ENCODE peak calls at places on chromosomes 5 and 9, in nine cellular contexts. One of them, this sample, is unnamed.

GRCh38 chr5:114097570-114097969 is 264.3 kb upstream of the KCNN2 start:
- DNase-seq in neuronal stem cell: no peak
- DNase-seq in H9: no peak
- DNase-seq in HepG2: no peak
- DNase-seq in GM23248: no peak
- DNase-seq in SK-N-SH: no peak
- DNase-seq in trophoblast cell: no peak
- DNase-seq in neural progenitor cell: no peak
- DNase-seq in MM.1S: no peak
- DNase-seq in this sample: no peak

GRCh38 chr5:74641014-74641777 is 668 bp upstream of the ENC1 start:
- DNase-seq in neural progenitor cell: peak; percentile 88
- DNase-seq in trophoblast cell: peak; percentile 68
- DNase-seq in neuronal stem cell: peak; percentile 65
- DNase-seq in H9: peak; percentile 84
- DNase-seq in MM.1S: peak; percentile 81
- DNase-seq in GM23248: peak; percentile 91
- DNase-seq in HepG2: peak; percentile 84
- DNase-seq in SK-N-SH: peak; percentile 79
- DNase-seq in this sample: peak; percentile 72

GRCh38 chr9:134895849-134896833 is 15.5 kb downstream of the FCN2 start:
- DNase-seq in SK-N-SH: no peak
- DNase-seq in H9: no peak
- DNase-seq in HepG2: no peak
- DNase-seq in neuronal stem cell: no peak
- DNase-seq in GM23248: peak; percentile 53
- DNase-seq in trophoblast cell: no peak
- DNase-seq in MM.1S: no peak
- DNase-seq in neural progenitor cell: no peak
- DNase-seq in this sample: peak; percentile 81

GRCh38 chr5:13212843-13213242 is 731.6 kb downstream of the DNAH5 start:
- DNase-seq in neuronal stem cell: no peak
- DNase-seq in H9: no peak
- DNase-seq in HepG2: no peak
- DNase-seq in SK-N-SH: no peak
- DNase-seq in neural progenitor cell: no peak
- DNase-seq in GM23248: peak; percentile 6
- DNase-seq in trophoblast cell: no peak
- DNase-seq in MM.1S: no peak
- DNase-seq in this sample: peak; percentile 36

GRCh38 chr5:68798877-68799276 is 294.9 kb upstream of the SLC30A5 start:
- DNase-seq in trophoblast cell: no peak
- DNase-seq in neuronal stem cell: no peak
- DNase-seq in H9: no peak
- DNase-seq in MM.1S: no peak
- DNase-seq in GM23248: peak; percentile 23
- DNase-seq in SK-N-SH: no peak
- DNase-seq in neural progenitor cell: no peak
- DNase-seq in HepG2: no peak
- DNase-seq in this sample: no peak

GRCh38 chr5:156411957-156412356 is 85.0 kb downstream of the SGCD start:
- DNase-seq in SK-N-SH: no peak
- DNase-seq in trophoblast cell: no peak
- DNase-seq in MM.1S: no peak
- DNase-seq in H9: no peak
- DNase-seq in GM23248: no peak
- DNase-seq in neural progenitor cell: no peak
- DNase-seq in neuronal stem cell: no peak
- DNase-seq in HepG2: no peak
- DNase-seq in this sample: no peak

GRCh38 chr9:114551750-114552685 is 35.6 kb upstream of the ATP6V1G1 start:
- DNase-seq in HepG2: peak; percentile 69
- DNase-seq in GM23248: peak; percentile 99
- DNase-seq in neuronal stem cell: no peak
- DNase-seq in neural progenitor cell: no peak
- DNase-seq in MM.1S: no peak
- DNase-seq in trophoblast cell: peak; percentile 93
- DNase-seq in H9: no peak
- DNase-seq in SK-N-SH: peak; percentile 26
- DNase-seq in this sample: peak; percentile 99

GRCh38 chr9:133234577-133235322 is 25.7 kb upstream of the OBP2B start:
- DNase-seq in GM23248: no peak
- DNase-seq in neural progenitor cell: no peak
- DNase-seq in SK-N-SH: no peak
- DNase-seq in H9: peak; percentile 26
- DNase-seq in trophoblast cell: no peak
- DNase-seq in MM.1S: no peak
- DNase-seq in neuronal stem cell: no peak
- DNase-seq in HepG2: no peak
- DNase-seq in this sample: no peak

GRCh38 chr5:20034717-20035116 is 46.7 kb upstream of the CDH18 start:
- DNase-seq in MM.1S: no peak
- DNase-seq in trophoblast cell: no peak
- DNase-seq in neuronal stem cell: no peak
- DNase-seq in SK-N-SH: no peak
- DNase-seq in H9: no peak
- DNase-seq in GM23248: no peak
- DNase-seq in HepG2: no peak
- DNase-seq in neural progenitor cell: no peak
- DNase-seq in this sample: no peak

GRCh38 chr5:169171495-169171894 is 129.4 kb downstream of the SLIT3 start:
- DNase-seq in GM23248: no peak
- DNase-seq in HepG2: no peak
- DNase-seq in H9: peak; percentile 56
- DNase-seq in neuronal stem cell: no peak
- DNase-seq in MM.1S: no peak
- DNase-seq in neural progenitor cell: no peak
- DNase-seq in SK-N-SH: no peak
- DNase-seq in trophoblast cell: no peak
- DNase-seq in this sample: no peak

GRCh38 chr9:36925033-36925432 is 109.0 kb downstream of the PAX5 start:
- DNase-seq in neural progenitor cell: no peak
- DNase-seq in trophoblast cell: no peak
- DNase-seq in MM.1S: no peak
- DNase-seq in H9: no peak
- DNase-seq in GM23248: peak; percentile 6
- DNase-seq in SK-N-SH: no peak
- DNase-seq in HepG2: no peak
- DNase-seq in neuronal stem cell: no peak
- DNase-seq in this sample: no peak

GRCh38 chr5:95511606-95512005 is 43.2 kb downstream of the SKIC3 start:
- DNase-seq in MM.1S: no peak
- DNase-seq in neuronal stem cell: no peak
- DNase-seq in GM23248: no peak
- DNase-seq in H9: no peak
- DNase-seq in HepG2: no peak
- DNase-seq in SK-N-SH: no peak
- DNase-seq in trophoblast cell: no peak
- DNase-seq in neural progenitor cell: no peak
- DNase-seq in this sample: no peak

DNA sequence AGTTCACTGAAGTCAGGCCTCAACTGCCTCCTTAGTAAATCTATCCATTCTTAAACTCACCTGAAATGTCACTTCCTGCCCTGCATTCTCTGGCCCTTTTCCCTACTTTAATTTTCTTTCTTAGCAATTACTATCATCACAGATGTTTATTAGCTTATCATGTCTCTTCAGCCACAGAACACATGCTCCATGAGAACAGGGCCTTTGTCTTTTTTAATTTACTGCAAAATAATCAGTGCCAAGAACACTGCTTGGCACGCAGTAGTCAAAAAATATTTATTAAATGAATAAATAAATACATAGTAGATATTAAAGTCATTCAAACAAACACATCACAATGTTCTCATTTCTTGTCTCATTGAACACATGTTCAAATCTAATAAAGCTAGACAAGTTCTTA is 46.2 kb downstream of the SKIC3 start:
- DNase-seq in GM23248: no peak
- DNase-seq in SK-N-SH: no peak
- DNase-seq in neuronal stem cell: no peak
- DNase-seq in neural progenitor cell: no peak
- DNase-seq in HepG2: no peak
- DNase-seq in trophoblast cell: no peak
- DNase-seq in MM.1S: no peak
- DNase-seq in H9: no peak
- DNase-seq in this sample: no peak
- H3K4me2 ChIP-seq in GM23248: no peak overlapping the region
- H3K4me2 ChIP-seq in SK-N-SH: no peak overlapping the region
- H3K4me2 ChIP-seq in neuronal stem cell: no peak overlapping the region
- H3K4me2 ChIP-seq in neural progenitor cell: no peak overlapping the region
- H3K4me2 ChIP-seq in HepG2: no peak overlapping the region
- H3K4me2 ChIP-seq in trophoblast cell: no peak overlapping the region
- H3K4me2 ChIP-seq in MM.1S: no peak overlapping the region
- H3K4me2 ChIP-seq in H9: no peak overlapping the region
- H3K4me2 ChIP-seq in this sample: no peak overlapping the region

GRCh38 chr9:136182422-136182790 is 22.5 kb downstream of the LHX3 start:
- DNase-seq in neuronal stem cell: no peak
- DNase-seq in neural progenitor cell: no peak
- DNase-seq in HepG2: no peak
- DNase-seq in GM23248: no peak
- DNase-seq in MM.1S: no peak
- DNase-seq in SK-N-SH: no peak
- DNase-seq in H9: no peak
- DNase-seq in trophoblast cell: no peak
- DNase-seq in this sample: no peak
- H3K27me3 ChIP-seq in neuronal stem cell: no peaks in the 10 kb centered on the region
- H3K27me3 ChIP-seq in neural progenitor cell: no peaks in the 10 kb centered on the region
- H3K27me3 ChIP-seq in HepG2: peaks cover 5% of the 10 kb centered on the region
- H3K27me3 ChIP-seq in GM23248: peaks cover 46% of the 10 kb centered on the region
- H3K27me3 ChIP-seq in MM.1S: peaks cover 92% of the 10 kb centered on the region
- H3K27me3 ChIP-seq in SK-N-SH: peaks cover 93% of the 10 kb centered on the region
- H3K27me3 ChIP-seq in H9: no peaks in the 10 kb centered on the region
- H3K27me3 ChIP-seq in trophoblast cell: no peaks in the 10 kb centered on the region
- H3K27me3 ChIP-seq in this sample: peaks cover 6% of the 10 kb centered on the region

GRCh38 chr9:125650271-125650737 is 56.7 kb downstream of the MAPKAP1 start:
- DNase-seq in HepG2: no peak
- DNase-seq in trophoblast cell: peak; percentile 39
- DNase-seq in MM.1S: no peak
- DNase-seq in H9: no peak
- DNase-seq in neural progenitor cell: no peak
- DNase-seq in GM23248: peak; percentile 88
- DNase-seq in neuronal stem cell: no peak
- DNase-seq in SK-N-SH: no peak
- DNase-seq in this sample: peak; percentile 64

GRCh38 chr9:125649826-125650225 is 57.2 kb downstream of the MAPKAP1 start:
- DNase-seq in GM23248: peak; percentile 50
- DNase-seq in neuronal stem cell: no peak
- DNase-seq in SK-N-SH: no peak
- DNase-seq in H9: no peak
- DNase-seq in HepG2: no peak
- DNase-seq in trophoblast cell: no peak
- DNase-seq in MM.1S: no peak
- DNase-seq in neural progenitor cell: no peak
- DNase-seq in this sample: no peak

GRCh38 chr9:125652771-125653170 is 54.2 kb downstream of the MAPKAP1 start:
- DNase-seq in neuronal stem cell: no peak
- DNase-seq in trophoblast cell: no peak
- DNase-seq in GM23248: no peak
- DNase-seq in HepG2: no peak
- DNase-seq in neural progenitor cell: no peak
- DNase-seq in H9: no peak
- DNase-seq in MM.1S: no peak
- DNase-seq in SK-N-SH: no peak
- DNase-seq in this sample: no peak

GRCh38 chr9:125654121-125654520 is 52.9 kb downstream of the MAPKAP1 start:
- DNase-seq in neural progenitor cell: peak; percentile 71
- DNase-seq in H9: no peak
- DNase-seq in GM23248: no peak
- DNase-seq in MM.1S: no peak
- DNase-seq in HepG2: no peak
- DNase-seq in SK-N-SH: no peak
- DNase-seq in trophoblast cell: no peak
- DNase-seq in neuronal stem cell: no peak
- DNase-seq in this sample: no peak

GRCh38 chr9:125651907-125652306 is 55.1 kb downstream of the MAPKAP1 start:
- DNase-seq in GM23248: no peak
- DNase-seq in SK-N-SH: no peak
- DNase-seq in H9: no peak
- DNase-seq in trophoblast cell: no peak
- DNase-seq in neuronal stem cell: no peak
- DNase-seq in HepG2: no peak
- DNase-seq in neural progenitor cell: no peak
- DNase-seq in MM.1S: no peak
- DNase-seq in this sample: no peak
- H3K27ac ChIP-seq in GM23248: no peak overlapping the region
- H3K27ac ChIP-seq in SK-N-SH: no peak overlapping the region
- H3K27ac ChIP-seq in H9: no peak overlapping the region
- H3K27ac ChIP-seq in trophoblast cell: no peak overlapping the region
- H3K27ac ChIP-seq in neuronal stem cell: no peak overlapping the region
- H3K27ac ChIP-seq in HepG2: no peak overlapping the region
- H3K27ac ChIP-seq in neural progenitor cell: no peak overlapping the region
- H3K27ac ChIP-seq in MM.1S: no peak overlapping the region
- H3K27ac ChIP-seq in this sample: no peak overlapping the region

GRCh38 chr9:71306134-71306533 is 184.7 kb upstream of the TRPM3 start:
- DNase-seq in neuronal stem cell: no peak
- DNase-seq in GM23248: no peak
- DNase-seq in trophoblast cell: peak; percentile 40
- DNase-seq in H9: no peak
- DNase-seq in neural progenitor cell: no peak
- DNase-seq in HepG2: no peak
- DNase-seq in MM.1S: no peak
- DNase-seq in SK-N-SH: no peak
- DNase-seq in this sample: no peak

GRCh38 chr9:71302776-71303175 is 181.4 kb upstream of the TRPM3 start:
- DNase-seq in SK-N-SH: no peak
- DNase-seq in H9: no peak
- DNase-seq in MM.1S: peak; percentile 71
- DNase-seq in HepG2: no peak
- DNase-seq in GM23248: peak; percentile 44
- DNase-seq in neural progenitor cell: no peak
- DNase-seq in neuronal stem cell: no peak
- DNase-seq in trophoblast cell: no peak
- DNase-seq in this sample: no peak

GRCh38 chr9:71303351-71303750 is 181.9 kb upstream of the TRPM3 start:
- DNase-seq in trophoblast cell: peak; percentile 48
- DNase-seq in GM23248: peak; percentile 55
- DNase-seq in HepG2: no peak
- DNase-seq in H9: no peak
- DNase-seq in neuronal stem cell: no peak
- DNase-seq in MM.1S: no peak
- DNase-seq in neural progenitor cell: no peak
- DNase-seq in SK-N-SH: no peak
- DNase-seq in this sample: peak; percentile 1

DNA sequence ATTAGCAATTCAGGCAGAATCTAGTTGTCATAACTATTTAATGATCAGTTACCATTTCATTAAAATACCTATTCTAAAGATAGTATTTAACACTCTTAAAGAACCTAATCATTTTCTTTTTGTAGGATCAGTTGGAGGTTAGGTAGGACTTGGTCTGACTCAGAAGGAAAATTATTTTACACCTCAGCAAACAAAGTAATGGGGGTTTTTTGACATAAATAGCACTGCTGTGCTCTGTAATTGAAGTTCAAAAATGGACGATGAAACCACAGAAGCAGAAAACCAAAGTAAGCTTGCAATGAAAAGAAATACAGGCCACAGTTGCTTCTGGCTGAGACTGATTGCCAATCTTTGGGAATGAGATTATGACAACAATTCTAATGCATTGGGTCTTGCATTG is 187.0 kb upstream of the TRPM3 start:
- DNase-seq in trophoblast cell: no peak
- DNase-seq in neuronal stem cell: no peak
- DNase-seq in MM.1S: no peak
- DNase-seq in H9: no peak
- DNase-seq in SK-N-SH: no peak
- DNase-seq in neural progenitor cell: no peak
- DNase-seq in GM23248: no peak
- DNase-seq in HepG2: no peak
- DNase-seq in this sample: no peak
- H3K4me2 ChIP-seq in trophoblast cell: no peak overlapping the region
- H3K4me2 ChIP-seq in neuronal stem cell: no peak overlapping the region
- H3K4me2 ChIP-seq in MM.1S: no peak overlapping the region
- H3K4me2 ChIP-seq in H9: no peak overlapping the region
- H3K4me2 ChIP-seq in SK-N-SH: no peak overlapping the region
- H3K4me2 ChIP-seq in neural progenitor cell: no peak overlapping the region
- H3K4me2 ChIP-seq in GM23248: no peak overlapping the region
- H3K4me2 ChIP-seq in HepG2: no peak overlapping the region
- H3K4me2 ChIP-seq in this sample: no peak overlapping the region